ENCODE peak calls at places on chromosomes 6 and 20, in six cellular contexts. B, I, O, Z, W and P are unnamed samples.

GRCh38 chr6:119241124-119241491 is 108.5 kb downstream of the MAN1A1 start:
- DNase-seq in B (no peak), I (no peak), O (no peak), Z (no peak), W (no peak), P (peak; percentile 47)

GRCh38 chr20:1987826-1988225 is 6.0 kb downstream of the PDYN start:
- DNase-seq in B (no peak), I (no peak), O (no peak), Z (no peak), W (peak; percentile 26), P (no peak)

GRCh38 chr6:32058511-32058963 is 20.3 kb downstream of the CYP21A2 start:
- DNase-seq in B (no peak), I (no peak), O (no peak), Z (no peak), W (no peak), P (peak; percentile 66)

GRCh38 chr6:84665392-84665791 is 99.0 kb downstream of the TBX18 start:
- DNase-seq in B (no peak), I (no peak), O (no peak), Z (no peak), W (no peak), P (no peak)

GRCh38 chr6:146968041-146968760 is 236.0 kb upstream of the STXBP5 start:
- DNase-seq in B (no peak), I (no peak), O (peak; percentile 39), Z (no peak), W (no peak), P (no peak)

GRCh38 chr6:118667988-118668387 is 16.6 kb upstream of the CEP85L start:
- DNase-seq in B (no peak), I (no peak), O (no peak), Z (no peak), W (no peak), P (no peak)

GRCh38 chr6:106870824-106871300 is 103.7 kb downstream of the CD24 start:
- DNase-seq in B (no peak), I (no peak), O (no peak), Z (no peak), W (no peak), P (no peak)

GRCh38 chr20:14612389-14612788 is 275.0 kb upstream of the FLRT3 start:
- DNase-seq in B (no peak), I (no peak), O (no peak), Z (no peak), W (no peak), P (no peak)

GRCh38 chr6:158125271-158125670 is 42.8 kb downstream of the SERAC1 start:
- DNase-seq in B (no peak), I (no peak), O (no peak), Z (no peak), W (no peak), P (no peak)

GRCh38 chr20:13223731-13224130 is 2.7 kb downstream of the ISM1 start:
- DNase-seq in B (no peak), I (no peak), O (no peak), Z (no peak), W (no peak), P (no peak)

GRCh38 chr20:36506253-36506652 is 35.1 kb upstream of the MYL9 start:
- DNase-seq in B (peak; percentile 46), I (no peak), O (no peak), Z (no peak), W (peak; percentile 8), P (no peak)

GRCh38 chr20:50855498-50856474 is 60.9 kb downstream of the BCAS4 start:
- DNase-seq in B (no peak), I (peak; percentile 84), O (peak; percentile 71), Z (no peak), W (peak; percentile 34), P (no peak)

GRCh38 chr6:19892250-19892649 is 55.1 kb downstream of the ID4 start:
- DNase-seq in B (no peak), I (no peak), O (no peak), Z (peak; percentile 14), W (no peak), P (no peak)

GRCh38 chr6:47853766-47854165 is 71.9 kb downstream of the OPN5 start:
- DNase-seq in B (no peak), I (no peak), O (no peak), Z (no peak), W (no peak), P (no peak)

GRCh38 chr20:23034721-23035671 is at the start of gene SSTR4:
- DNase-seq in B (no peak), I (no peak), O (no peak), Z (no peak), W (no peak), P (peak; percentile 62)

GRCh38 chr6:148464319-148465010 is 121.8 kb downstream of the SASH1 start:
- DNase-seq in B (peak; percentile 31), I (peak; percentile 30), O (peak; percentile 55), Z (peak; percentile 69), W (peak; percentile 59), P (peak; percentile 80)

GRCh38 chr6:89281779-89282246 is 33.3 kb downstream of the GABRR2 start:
- DNase-seq in B (no peak), I (no peak), O (peak; percentile 65), Z (peak; percentile 49), W (no peak), P (no peak)

GRCh38 chr20:43746344-43747137 is 19.7 kb upstream of the GTSF1L start:
- DNase-seq in B (no peak), I (no peak), O (no peak), Z (no peak), W (no peak), P (no peak)

GRCh38 chr6:7124631-7125030 is 16.9 kb downstream of the RREB1 start:
- DNase-seq in B (no peak), I (no peak), O (no peak), Z (no peak), W (no peak), P (no peak)

GRCh38 chr20:52191132-52191435 is 495 bp downstream of the ZFP64 start:
- DNase-seq in B (no peak), I (peak; percentile 67), O (no peak), Z (no peak), W (no peak), P (no peak)

GRCh38 chr6:128368213-128369000 is 152.0 kb downstream of the PTPRK start:
- DNase-seq in B (no peak), I (no peak), O (no peak), Z (no peak), W (no peak), P (no peak)

GRCh38 chr6:96156425-96156824 is 140.7 kb downstream of the FUT9 start:
- DNase-seq in B (no peak), I (no peak), O (no peak), Z (no peak), W (no peak), P (no peak)

GRCh38 chr6:96152114-96152708 is 136.4 kb downstream of the FUT9 start:
- DNase-seq in B (no peak), I (no peak), O (peak; percentile 26), Z (no peak), W (no peak), P (no peak)

GRCh38 chr6:96153775-96154174 is 138.0 kb downstream of the FUT9 start:
- DNase-seq in B (no peak), I (no peak), O (peak; percentile 33), Z (no peak), W (no peak), P (no peak)

GRCh38 chr6:96151707-96152106 is 135.9 kb downstream of the FUT9 start:
- DNase-seq in B (no peak), I (no peak), O (no peak), Z (no peak), W (no peak), P (no peak)

DNA sequence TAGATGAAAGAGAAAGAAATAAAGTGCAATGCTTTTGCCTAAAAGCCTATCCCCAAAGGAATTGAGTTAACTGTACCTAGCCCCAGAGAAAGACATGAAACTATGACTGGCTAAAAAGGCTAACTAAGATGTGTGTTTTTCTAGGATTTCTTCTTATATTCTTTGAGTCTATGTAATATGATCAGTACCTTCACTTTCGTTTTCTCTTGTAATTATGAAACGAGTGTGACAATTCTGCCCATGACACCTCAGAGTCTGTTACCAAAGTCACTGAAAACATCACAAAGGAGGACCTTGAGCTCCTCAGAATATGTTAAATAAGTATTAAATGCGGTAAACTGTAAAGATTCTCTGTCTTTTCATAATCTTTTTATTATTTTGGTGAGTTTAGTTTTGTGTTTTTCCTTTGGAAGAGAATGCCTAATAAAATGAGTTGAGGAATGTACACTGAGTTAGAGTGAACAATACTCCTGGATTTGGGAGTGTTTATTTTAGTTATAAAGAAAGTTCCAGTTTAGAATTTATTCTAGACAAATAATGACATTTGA is 141.3 kb downstream of the FUT9 start:
- DNase-seq in B (no peak), I (no peak), O (no peak), Z (no peak), W (no peak), P (no peak)
- H3K4me3 ChIP-seq in B (no peak overlapping the region), I (no peak overlapping the region), O (no peak overlapping the region), Z (no peak overlapping the region), W (peak overlapping the region; percentile 43), P (peak overlapping the region; percentile 28)

GRCh38 chr6:36649721-36650484 is 28.6 kb upstream of the CDKN1A start:
- DNase-seq in B (no peak), I (no peak), O (no peak), Z (no peak), W (no peak), P (no peak)

GRCh38 chr6:36655073-36655847 is 23.3 kb upstream of the CDKN1A start:
- DNase-seq in B (no peak), I (no peak), O (peak; percentile 80), Z (no peak), W (no peak), P (no peak)

GRCh38 chr6:36651659-36652379 is 26.7 kb upstream of the CDKN1A start:
- DNase-seq in B (no peak), I (no peak), O (no peak), Z (no peak), W (no peak), P (no peak)

GRCh38 chr6:36649086-36649485 is 29.4 kb upstream of the CDKN1A start:
- DNase-seq in B (no peak), I (no peak), O (no peak), Z (no peak), W (no peak), P (no peak)

GRCh38 chr6:36650848-36651247 is 27.7 kb upstream of the CDKN1A start:
- DNase-seq in B (no peak), I (no peak), O (no peak), Z (peak; percentile 51), W (no peak), P (no peak)
- H3K27ac ChIP-seq in B (no peak overlapping the region), I (no peak overlapping the region), O (no peak overlapping the region), Z (peak overlapping the region; percentile 67), W (no peak overlapping the region), P (no peak overlapping the region)

DNA sequence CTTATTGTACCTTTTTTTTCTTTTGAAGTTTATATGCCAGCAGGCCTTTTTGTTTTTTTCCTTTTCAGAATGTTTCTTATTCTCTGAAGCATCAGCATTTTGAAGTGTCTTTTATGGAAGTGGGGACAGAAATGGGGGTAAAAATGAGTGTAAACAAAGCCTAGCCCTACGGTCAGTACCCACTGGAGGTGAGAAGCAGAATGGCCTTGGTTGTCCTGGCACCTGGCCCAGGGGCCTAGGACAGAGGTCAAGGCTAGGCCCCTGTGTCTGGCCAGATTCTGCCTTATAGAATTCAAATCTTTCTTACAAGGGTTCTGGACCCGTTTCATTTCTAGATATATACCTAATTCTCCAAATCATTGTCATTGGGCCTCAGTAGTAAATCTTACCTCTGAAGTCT is 3.5 kb upstream of the C6orf163 start:
- DNase-seq in B (no peak), I (no peak), O (no peak), Z (no peak), W (no peak), P (no peak)
- H3K4me3 ChIP-seq in B (no peak overlapping the region), I (no peak overlapping the region), O (no peak overlapping the region), Z (no peak overlapping the region), W (no peak overlapping the region), P (no peak overlapping the region)

GRCh38 chr6:678515-678914 is 14.4 kb downstream of the EXOC2 start:
- DNase-seq in B (no peak), I (no peak), O (no peak), Z (no peak), W (no peak), P (no peak)
- H3K27ac ChIP-seq in B (no peak overlapping the region), I (no peak overlapping the region), O (no peak overlapping the region), Z (peak overlapping the region; percentile 18), W (no peak overlapping the region), P (no peak overlapping the region)